ENCODE peak calls at places on chromosomes 11 and 22, in nine cellular contexts. O is PC-9, W is tibial nerve, L is neural progenitor cell, E is HCT116, F is IMR-90, D is sigmoid colon, R is mammary epithelial cell, Q is lower lobe of right lung. I is an unnamed sample.

GRCh38 chr22:38347944-38348750 is 30.9 kb upstream of the CSNK1E start:
- DNase-seq in O (peak), W (no peak), L (no peak), E (no peak), F (peak), D (peak), R (peak), Q (no peak), I (peak)

GRCh38 chr11:17744151-17744940 is 9.8 kb downstream of the KCNC1 start:
- DNase-seq in O (no peak), W (no peak), L (no peak), E (no peak), F (peak), D (peak), R (no peak), Q (no peak), I (no peak)

GRCh38 chr22:25746012-25746373 is 4.0 kb downstream of the MYO18B start:
- DNase-seq in O (peak), W (no peak), L (no peak), E (no peak), F (peak), D (no peak), R (peak), Q (no peak), I (no peak)

GRCh38 chr22:18078329-18079041 is 695 bp downstream of the PEX26 start:
- DNase-seq in O (peak), W (no peak), L (no peak), E (no peak), F (peak), D (no peak), R (peak), Q (peak), I (no peak)

GRCh38 chr11:118885319-118885718 is 1.6 kb downstream of the CXCR5 start:
- DNase-seq in O (no peak), W (no peak), L (no peak), E (no peak), F (no peak), D (no peak), R (no peak), Q (no peak), I (no peak)

GRCh38 chr11:118896472-118896913 is 12.8 kb downstream of the CXCR5 start:
- DNase-seq in O (no peak), W (no peak), L (no peak), E (no peak), F (no peak), D (no peak), R (no peak), Q (no peak), I (no peak)

GRCh38 chr11:34601085-34601444 is 19.8 kb upstream of the EHF start:
- DNase-seq in O (no peak), W (no peak), L (no peak), E (no peak), F (peak), D (no peak), R (no peak), Q (no peak), I (no peak)

GRCh38 chr11:95700471-95700817 is 89.1 kb downstream of the FAM76B start:
- DNase-seq in O (no peak), W (no peak), L (no peak), E (no peak), F (no peak), D (no peak), R (no peak), Q (no peak), I (no peak)

GRCh38 chr11:12995211-12995610 is 13.9 kb upstream of the RASSF10 start:
- DNase-seq in O (no peak), W (peak), L (no peak), E (no peak), F (no peak), D (no peak), R (no peak), Q (no peak), I (peak)

GRCh38 chr22:30556388-30556787 is 9.8 kb upstream of the SEC14L6 start:
- DNase-seq in O (no peak), W (no peak), L (peak), E (no peak), F (no peak), D (no peak), R (no peak), Q (no peak), I (no peak)

GRCh38 chr11:69948256-69949141 is 129.3 kb upstream of the FGF3 start:
- DNase-seq in O (peak), W (no peak), L (peak), E (peak), F (peak), D (no peak), R (peak), Q (no peak), I (no peak)

GRCh38 chr11:95398437-95399112 is 167.6 kb upstream of the SESN3 start:
- DNase-seq in O (no peak), W (no peak), L (no peak), E (no peak), F (no peak), D (no peak), R (peak), Q (no peak), I (no peak)

GRCh38 chr11:9269492-9270030 is 4.4 kb upstream of the DENND5A start:
- DNase-seq in O (no peak), W (no peak), L (no peak), E (no peak), F (peak), D (peak), R (no peak), Q (no peak), I (no peak)

GRCh38 chr11:68409748-68410344 is 50.7 kb upstream of the PPP6R3 start:
- DNase-seq in O (no peak), W (no peak), L (no peak), E (no peak), F (no peak), D (no peak), R (no peak), Q (no peak), I (no peak)

GRCh38 chr11:108527382-108527781 is 29.2 kb upstream of the POGLUT3 start:
- DNase-seq in O (no peak), W (no peak), L (no peak), E (no peak), F (no peak), D (no peak), R (no peak), Q (no peak), I (no peak)

GRCh38 chr22:21044931-21045584 is 688 bp upstream of the LRRC74B start:
- DNase-seq in O (no peak), W (no peak), L (peak), E (no peak), F (peak), D (no peak), R (peak), Q (peak), I (no peak)

GRCh38 chr11:69654660-69655478 is 13.9 kb downstream of the CCND1 start:
- DNase-seq in O (peak), W (no peak), L (no peak), E (no peak), F (peak), D (peak), R (no peak), Q (no peak), I (peak)

GRCh38 chr11:66324626-66325025 is 7.8 kb upstream of the CD248 start:
- DNase-seq in O (no peak), W (no peak), L (no peak), E (no peak), F (no peak), D (no peak), R (no peak), Q (no peak), I (no peak)

GRCh38 chr11:57144075-57144474 is 37.7 kb upstream of the LRRC55 start:
- DNase-seq in O (no peak), W (no peak), L (no peak), E (no peak), F (no peak), D (no peak), R (no peak), Q (no peak), I (no peak)

GRCh38 chr11:44968510-44968909 is 17.8 kb upstream of the TP53I11 start:
- DNase-seq in O (no peak), W (no peak), L (no peak), E (no peak), F (no peak), D (no peak), R (no peak), Q (no peak), I (no peak)

GRCh38 chr11:104965735-104966134 is 2.6 kb downstream of the CASP4 start:
- DNase-seq in O (peak), W (no peak), L (no peak), E (no peak), F (no peak), D (no peak), R (peak), Q (no peak), I (no peak)

GRCh38 chr11:21988477-21988876 is 204.4 kb upstream of the ANO5 start:
- DNase-seq in O (no peak), W (no peak), L (no peak), E (no peak), F (no peak), D (no peak), R (no peak), Q (no peak), I (no peak)

GRCh38 chr11:114076974-114077373 is 17.5 kb downstream of the ZBTB16 start:
- DNase-seq in O (no peak), W (no peak), L (peak), E (no peak), F (no peak), D (peak), R (no peak), Q (no peak), I (no peak)
- H3K27ac ChIP-seq in O (no peak), W (peak), L (no peak), E (no peak), F (no peak), D (peak), R (no peak), Q (peak), I (peak)

DNA sequence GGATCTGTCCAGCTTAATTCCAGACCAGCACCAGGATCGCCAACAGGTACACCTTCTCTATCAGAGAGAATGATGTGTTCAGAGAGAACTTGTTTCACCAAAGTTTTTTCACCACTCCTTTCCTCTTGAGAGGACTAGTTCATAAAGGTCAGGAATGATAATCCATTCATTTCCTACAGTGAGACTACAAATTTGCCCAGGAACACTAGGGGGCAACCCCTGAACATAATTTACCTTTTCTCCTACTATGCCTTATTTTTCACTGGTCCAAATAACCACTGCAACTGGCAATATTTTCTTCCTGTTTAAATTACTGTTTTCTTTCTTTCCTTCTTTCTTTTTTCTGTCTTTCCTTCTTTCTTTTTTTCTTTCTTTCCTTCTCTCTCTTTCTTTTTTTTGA is 22.5 kb downstream of the CAVIN3 start:
- DNase-seq in O (no peak), W (peak), L (no peak), E (no peak), F (no peak), D (no peak), R (no peak), Q (no peak), I (no peak)
- TF ChIP-seq CTCF in O (no peak), W (peak), L (peak), E (peak), F (peak), D (no peak), R (peak), Q (peak), I (peak)

GRCh38 chr22:40213478-40213877 is 35.8 kb downstream of the TNRC6B start:
- DNase-seq in O (no peak), W (no peak), L (no peak), E (no peak), F (no peak), D (no peak), R (no peak), Q (no peak), I (no peak)

GRCh38 chr22:40212126-40212525 is 34.4 kb downstream of the TNRC6B start:
- DNase-seq in O (no peak), W (no peak), L (no peak), E (no peak), F (no peak), D (no peak), R (no peak), Q (no peak), I (no peak)

GRCh38 chr22:40218152-40218551 is 40.4 kb downstream of the TNRC6B start:
- DNase-seq in O (no peak), W (no peak), L (no peak), E (no peak), F (no peak), D (no peak), R (no peak), Q (no peak), I (no peak)

GRCh38 chr22:40216041-40216756 is 38.5 kb downstream of the TNRC6B start:
- DNase-seq in O (no peak), W (no peak), L (no peak), E (no peak), F (no peak), D (no peak), R (no peak), Q (no peak), I (no peak)

GRCh38 chr22:40215266-40215665 is 37.5 kb downstream of the TNRC6B start:
- DNase-seq in O (no peak), W (no peak), L (no peak), E (no peak), F (no peak), D (no peak), R (no peak), Q (peak), I (peak)
- H3K4me3 ChIP-seq in O (no peak), W (no peak), L (no peak), E (no peak), F (no peak), D (no peak), R (no peak), Q (no peak), I (no peak)

DNA sequence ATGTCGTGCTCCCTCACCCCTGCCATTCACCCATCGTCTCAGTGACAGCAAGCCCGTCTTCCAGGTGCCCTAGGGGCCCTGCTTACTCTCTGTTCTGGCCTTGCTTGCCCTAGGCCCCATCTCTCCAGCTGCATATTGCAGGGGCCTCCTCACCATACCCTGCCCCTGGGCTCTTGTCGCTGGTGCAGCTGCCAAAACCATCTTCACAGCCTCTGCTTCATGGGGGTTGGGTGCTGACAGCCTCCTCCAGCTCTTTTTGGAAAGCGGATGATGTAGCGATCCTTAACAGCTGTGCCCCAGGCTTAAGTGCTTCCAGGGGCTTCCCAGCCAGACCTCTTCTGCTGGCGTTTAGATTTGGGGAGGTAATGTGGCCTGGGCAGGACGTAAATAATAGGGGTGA is 61.3 kb upstream of the SUSD2 start:
- DNase-seq in O (no peak), W (no peak), L (no peak), E (no peak), F (no peak), D (no peak), R (no peak), Q (peak), I (no peak)
- H3K27ac ChIP-seq in O (no peak), W (no peak), L (no peak), E (no peak), F (no peak), D (no peak), R (no peak), Q (no peak), I (peak)

GRCh38 chr11:19742595-19743292 is 30.1 kb downstream of the NAV2 start:
- DNase-seq in O (peak), W (peak), L (peak), E (peak), F (peak), D (peak), R (peak), Q (peak), I (peak)
- TF ChIP-seq CTCF in O (peak), W (peak), L (peak), E (peak), F (peak), D (peak), R (peak), Q (peak), I (peak)

GRCh38 chr22:42299586-42300285 is 29.3 kb upstream of the TCF20 start:
- DNase-seq in O (no peak), W (peak), L (peak), E (no peak), F (no peak), D (no peak), R (no peak), Q (no peak), I (no peak)
- H3K4me3 ChIP-seq in O (no peak), W (peak), L (peak), E (no peak), F (no peak), D (no peak), R (no peak), Q (peak), I (no peak)

GRCh38 chr11:76456571-76456970 is 11.8 kb downstream of the EMSY start:
- DNase-seq in O (no peak), W (no peak), L (peak), E (no peak), F (no peak), D (no peak), R (no peak), Q (no peak), I (no peak)

GRCh38 chr11:76455931-76456330 is 11.1 kb downstream of the EMSY start:
- DNase-seq in O (no peak), W (no peak), L (no peak), E (no peak), F (peak), D (no peak), R (no peak), Q (no peak), I (no peak)

GRCh38 chr11:76455331-76455730 is 10.5 kb downstream of the EMSY start:
- DNase-seq in O (no peak), W (no peak), L (peak), E (no peak), F (peak), D (no peak), R (no peak), Q (no peak), I (no peak)

GRCh38 chr11:76448506-76448905 is 3.7 kb downstream of the EMSY start:
- DNase-seq in O (no peak), W (no peak), L (peak), E (no peak), F (no peak), D (no peak), R (no peak), Q (no peak), I (no peak)

DNA sequence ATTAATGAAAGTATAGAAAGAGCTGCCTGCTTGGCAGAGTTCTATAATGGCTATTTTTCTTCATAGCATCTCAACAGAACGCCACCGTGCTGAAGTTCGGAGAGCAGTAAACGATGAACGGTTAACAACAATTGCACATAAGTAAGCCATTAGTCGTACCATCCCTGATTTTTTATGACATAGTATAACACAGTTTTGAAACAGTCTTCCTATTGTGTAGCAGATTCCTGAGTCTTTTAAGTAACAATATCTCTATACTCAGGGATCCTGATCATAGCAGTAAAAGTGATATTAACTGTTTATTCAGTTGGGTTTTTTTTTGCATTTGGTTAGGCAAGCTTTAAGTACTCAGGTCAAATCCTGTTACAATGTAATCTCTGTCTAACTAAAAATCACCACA is 8.4 kb downstream of the EMSY start:
- DNase-seq in O (no peak), W (no peak), L (no peak), E (no peak), F (peak), D (no peak), R (no peak), Q (no peak), I (no peak)
- H3K27ac ChIP-seq in O (no peak), W (no peak), L (peak), E (no peak), F (no peak), D (no peak), R (no peak), Q (no peak), I (no peak)

DNA sequence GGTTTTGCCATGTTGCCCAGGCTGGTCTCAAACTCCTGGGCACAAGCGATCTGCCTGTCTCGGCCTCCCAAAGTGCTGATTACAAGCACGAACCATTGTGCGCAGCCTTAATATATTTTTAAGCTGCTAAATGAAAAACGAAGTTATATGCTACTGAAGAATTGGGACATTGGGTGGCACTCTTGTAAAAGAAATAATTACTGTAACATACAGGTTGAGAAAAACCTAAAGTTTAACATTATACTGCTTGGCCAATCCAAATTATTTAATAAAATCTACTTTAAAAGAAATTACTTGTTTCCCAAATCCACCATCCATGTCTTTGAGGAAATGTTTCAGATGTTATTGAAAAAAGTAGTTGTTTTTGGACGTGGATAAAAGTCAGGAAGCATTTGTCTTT is 37.9 kb upstream of the ARHGAP32 start:
- DNase-seq in O (no peak), W (no peak), L (no peak), E (no peak), F (peak), D (no peak), R (no peak), Q (no peak), I (no peak)
- TF ChIP-seq CTCF in O (no peak), W (peak), L (no peak), E (no peak), F (no peak), D (no peak), R (no peak), Q (no peak), I (no peak)